ENCODE peak calls at places on chromosomes 4 and X, in ten cellular contexts. One of them, this sample, is unnamed.

GRCh38 chr4:173436866-173437265 is 38.0 kb upstream of the SCRG1 start:
- DNase-seq in glutamatergic neuron: no peak
- DNase-seq in GM10248: no peak
- DNase-seq in cardiac fibroblast: no peak
- DNase-seq in astrocyte of the spinal cord: peak
- DNase-seq in neural progenitor cell: no peak
- DNase-seq in astrocyte: peak
- DNase-seq in endodermal cell: no peak
- DNase-seq in A549: no peak
- DNase-seq in fibroblast of pulmonary artery: no peak
- DNase-seq in this sample: no peak

GRCh38 chr4:138724530-138724929 is 291.1 kb upstream of the NOCT start:
- DNase-seq in neural progenitor cell: peak
- DNase-seq in glutamatergic neuron: no peak
- DNase-seq in astrocyte of the spinal cord: no peak
- DNase-seq in fibroblast of pulmonary artery: no peak
- DNase-seq in astrocyte: no peak
- DNase-seq in GM10248: no peak
- DNase-seq in endodermal cell: peak
- DNase-seq in cardiac fibroblast: no peak
- DNase-seq in A549: no peak
- DNase-seq in this sample: no peak

GRCh38 chr4:138919094-138919936 is 96.3 kb upstream of the NOCT start:
- DNase-seq in endodermal cell: peak
- DNase-seq in glutamatergic neuron: peak
- DNase-seq in neural progenitor cell: peak
- DNase-seq in cardiac fibroblast: peak
- DNase-seq in fibroblast of pulmonary artery: peak
- DNase-seq in A549: peak
- DNase-seq in GM10248: peak
- DNase-seq in astrocyte: peak
- DNase-seq in astrocyte of the spinal cord: peak
- DNase-seq in this sample: peak

GRCh38 chrX:150313514-150313913 is 49.6 kb upstream of the MAMLD1 start:
- DNase-seq in astrocyte: no peak
- DNase-seq in cardiac fibroblast: no peak
- DNase-seq in neural progenitor cell: no peak
- DNase-seq in glutamatergic neuron: no peak
- DNase-seq in astrocyte of the spinal cord: no peak
- DNase-seq in GM10248: no peak
- DNase-seq in A549: no peak
- DNase-seq in fibroblast of pulmonary artery: no peak
- DNase-seq in endodermal cell: no peak
- DNase-seq in this sample: no peak

GRCh38 chrX:70044541-70045245 is 5.0 kb downstream of the AWAT2 start:
- DNase-seq in astrocyte: no peak
- DNase-seq in fibroblast of pulmonary artery: peak
- DNase-seq in endodermal cell: no peak
- DNase-seq in neural progenitor cell: no peak
- DNase-seq in glutamatergic neuron: no peak
- DNase-seq in A549: no peak
- DNase-seq in cardiac fibroblast: peak
- DNase-seq in GM10248: no peak
- DNase-seq in astrocyte of the spinal cord: no peak
- DNase-seq in this sample: no peak

GRCh38 chrX:52933976-52934703 is 24.2 kb downstream of the FAM156A start:
- DNase-seq in cardiac fibroblast: no peak
- DNase-seq in astrocyte of the spinal cord: no peak
- DNase-seq in fibroblast of pulmonary artery: no peak
- DNase-seq in endodermal cell: no peak
- DNase-seq in A549: no peak
- DNase-seq in GM10248: no peak
- DNase-seq in glutamatergic neuron: no peak
- DNase-seq in astrocyte: peak
- DNase-seq in neural progenitor cell: peak
- DNase-seq in this sample: no peak

GRCh38 chr4:121140712-121141111 is 23.4 kb downstream of the TNIP3 start:
- DNase-seq in astrocyte of the spinal cord: peak
- DNase-seq in neural progenitor cell: no peak
- DNase-seq in glutamatergic neuron: no peak
- DNase-seq in astrocyte: peak
- DNase-seq in fibroblast of pulmonary artery: peak
- DNase-seq in cardiac fibroblast: peak
- DNase-seq in A549: no peak
- DNase-seq in endodermal cell: no peak
- DNase-seq in GM10248: no peak
- DNase-seq in this sample: no peak

GRCh38 chr4:112523764-112524505 is 8.0 kb upstream of the NEUROG2 start:
- DNase-seq in astrocyte: no peak
- DNase-seq in endodermal cell: peak
- DNase-seq in neural progenitor cell: peak
- DNase-seq in A549: peak
- DNase-seq in astrocyte of the spinal cord: no peak
- DNase-seq in fibroblast of pulmonary artery: peak
- DNase-seq in cardiac fibroblast: peak
- DNase-seq in GM10248: peak
- DNase-seq in glutamatergic neuron: peak
- DNase-seq in this sample: peak

GRCh38 chr4:111632752-111633151 is 512.5 kb upstream of the FAM241A start:
- DNase-seq in fibroblast of pulmonary artery: peak
- DNase-seq in cardiac fibroblast: peak
- DNase-seq in astrocyte: peak
- DNase-seq in glutamatergic neuron: no peak
- DNase-seq in neural progenitor cell: no peak
- DNase-seq in GM10248: no peak
- DNase-seq in astrocyte of the spinal cord: no peak
- DNase-seq in A549: no peak
- DNase-seq in endodermal cell: no peak
- DNase-seq in this sample: peak

GRCh38 chr4:174154455-174154854 is 129.0 kb downstream of the FBXO8 start:
- DNase-seq in GM10248: no peak
- DNase-seq in glutamatergic neuron: no peak
- DNase-seq in endodermal cell: no peak
- DNase-seq in A549: peak
- DNase-seq in cardiac fibroblast: peak
- DNase-seq in neural progenitor cell: no peak
- DNase-seq in astrocyte of the spinal cord: peak
- DNase-seq in fibroblast of pulmonary artery: peak
- DNase-seq in astrocyte: peak
- DNase-seq in this sample: peak

GRCh38 chr4:72208421-72209075 is 176.7 kb downstream of the NPFFR2 start:
- DNase-seq in fibroblast of pulmonary artery: peak
- DNase-seq in endodermal cell: no peak
- DNase-seq in glutamatergic neuron: no peak
- DNase-seq in A549: no peak
- DNase-seq in neural progenitor cell: no peak
- DNase-seq in astrocyte: no peak
- DNase-seq in astrocyte of the spinal cord: no peak
- DNase-seq in GM10248: no peak
- DNase-seq in cardiac fibroblast: peak
- DNase-seq in this sample: peak

GRCh38 chrX:40521868-40522450 is 58.8 kb upstream of the ATP6AP2 start:
- DNase-seq in endodermal cell: no peak
- DNase-seq in fibroblast of pulmonary artery: no peak
- DNase-seq in neural progenitor cell: no peak
- DNase-seq in A549: no peak
- DNase-seq in astrocyte: no peak
- DNase-seq in glutamatergic neuron: no peak
- DNase-seq in cardiac fibroblast: no peak
- DNase-seq in GM10248: no peak
- DNase-seq in astrocyte of the spinal cord: no peak
- DNase-seq in this sample: no peak

GRCh38 chrX:149720021-149720689 is 8.3 kb downstream of the MAGEA11 start:
- DNase-seq in astrocyte of the spinal cord: no peak
- DNase-seq in endodermal cell: peak
- DNase-seq in cardiac fibroblast: no peak
- DNase-seq in astrocyte: peak
- DNase-seq in neural progenitor cell: peak
- DNase-seq in A549: no peak
- DNase-seq in glutamatergic neuron: no peak
- DNase-seq in GM10248: no peak
- DNase-seq in fibroblast of pulmonary artery: no peak
- DNase-seq in this sample: no peak

GRCh38 chr4:188254211-188254610 is 115.0 kb downstream of the TRIML1 start:
- DNase-seq in endodermal cell: no peak
- DNase-seq in astrocyte of the spinal cord: no peak
- DNase-seq in neural progenitor cell: no peak
- DNase-seq in glutamatergic neuron: no peak
- DNase-seq in A549: no peak
- DNase-seq in GM10248: no peak
- DNase-seq in cardiac fibroblast: peak
- DNase-seq in astrocyte: no peak
- DNase-seq in fibroblast of pulmonary artery: no peak
- DNase-seq in this sample: peak

GRCh38 chr4:168765726-168766125 is 244.3 kb downstream of the CBR4 start:
- DNase-seq in endodermal cell: no peak
- DNase-seq in cardiac fibroblast: peak
- DNase-seq in fibroblast of pulmonary artery: peak
- DNase-seq in glutamatergic neuron: no peak
- DNase-seq in astrocyte of the spinal cord: peak
- DNase-seq in neural progenitor cell: no peak
- DNase-seq in A549: no peak
- DNase-seq in astrocyte: peak
- DNase-seq in GM10248: no peak
- DNase-seq in this sample: peak

GRCh38 chr4:2341261-2341841 is 77.1 kb downstream of the ZFYVE28 start:
- DNase-seq in neural progenitor cell: no peak
- DNase-seq in GM10248: no peak
- DNase-seq in fibroblast of pulmonary artery: no peak
- DNase-seq in glutamatergic neuron: no peak
- DNase-seq in endodermal cell: no peak
- DNase-seq in astrocyte of the spinal cord: no peak
- DNase-seq in astrocyte: no peak
- DNase-seq in cardiac fibroblast: no peak
- DNase-seq in A549: no peak
- DNase-seq in this sample: no peak

DNA sequence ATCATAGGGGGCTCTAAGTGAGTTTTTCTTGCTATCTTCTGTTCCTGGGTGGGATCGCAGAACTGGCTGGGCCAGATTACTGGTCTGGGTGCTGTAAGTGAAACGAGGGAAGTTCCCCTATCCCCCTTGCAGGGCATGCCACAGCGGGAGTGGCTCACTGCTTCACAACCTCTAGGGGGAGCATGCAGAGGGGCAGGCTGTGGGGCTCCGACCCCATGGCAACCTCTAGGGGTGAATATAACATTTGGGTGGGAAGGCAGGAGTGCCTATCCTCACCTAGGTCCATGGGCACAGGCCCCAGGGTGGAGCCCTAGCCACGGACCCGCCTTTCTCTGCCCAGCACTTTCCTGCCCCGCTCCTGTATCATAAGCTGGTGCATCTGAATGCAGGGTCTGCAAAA is 1.7 kb upstream of the RRAGB start:
- DNase-seq in GM10248: no peak
- DNase-seq in endodermal cell: peak
- DNase-seq in cardiac fibroblast: no peak
- DNase-seq in glutamatergic neuron: no peak
- DNase-seq in astrocyte: no peak
- DNase-seq in astrocyte of the spinal cord: no peak
- DNase-seq in A549: no peak
- DNase-seq in fibroblast of pulmonary artery: no peak
- DNase-seq in neural progenitor cell: no peak
- DNase-seq in this sample: no peak
- TF ChIP-seq CTCF in GM10248: no peak
- TF ChIP-seq CTCF in endodermal cell: peak
- TF ChIP-seq CTCF in cardiac fibroblast: no peak
- TF ChIP-seq CTCF in glutamatergic neuron: no peak
- TF ChIP-seq CTCF in astrocyte: no peak
- TF ChIP-seq CTCF in astrocyte of the spinal cord: peak
- TF ChIP-seq CTCF in A549: no peak
- TF ChIP-seq CTCF in fibroblast of pulmonary artery: no peak
- TF ChIP-seq CTCF in neural progenitor cell: no peak
- TF ChIP-seq CTCF in this sample: no peak

GRCh38 chr4:182265881-182266280 is 22.7 kb downstream of the TENM3 start:
- DNase-seq in fibroblast of pulmonary artery: no peak
- DNase-seq in A549: no peak
- DNase-seq in cardiac fibroblast: no peak
- DNase-seq in GM10248: no peak
- DNase-seq in glutamatergic neuron: no peak
- DNase-seq in astrocyte: no peak
- DNase-seq in endodermal cell: no peak
- DNase-seq in neural progenitor cell: no peak
- DNase-seq in astrocyte of the spinal cord: no peak
- DNase-seq in this sample: peak
- TF ChIP-seq CTCF in fibroblast of pulmonary artery: no peak
- TF ChIP-seq CTCF in A549: no peak
- TF ChIP-seq CTCF in cardiac fibroblast: no peak
- TF ChIP-seq CTCF in GM10248: no peak
- TF ChIP-seq CTCF in glutamatergic neuron: no peak
- TF ChIP-seq CTCF in astrocyte: no peak
- TF ChIP-seq CTCF in endodermal cell: peak
- TF ChIP-seq CTCF in neural progenitor cell: no peak
- TF ChIP-seq CTCF in astrocyte of the spinal cord: no peak
- TF ChIP-seq CTCF in this sample: peak

DNA sequence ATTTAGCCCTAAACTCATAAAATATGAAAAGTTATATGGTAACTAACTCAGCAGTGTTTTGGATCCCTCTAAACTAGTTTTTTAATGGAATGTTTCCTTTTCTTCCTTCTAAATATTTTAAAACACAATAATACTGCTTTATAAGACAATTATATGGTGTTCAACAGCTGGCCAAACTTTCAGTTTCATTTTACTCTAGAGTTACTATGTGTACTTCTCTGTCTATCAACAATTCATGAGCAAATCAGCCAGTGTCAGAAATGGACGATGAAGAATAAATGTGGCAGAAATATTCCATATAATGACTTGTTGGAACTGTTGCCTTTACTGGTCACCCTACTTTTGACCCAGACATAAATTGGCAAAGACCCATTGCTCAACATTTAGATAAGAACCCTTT is 64.8 kb upstream of the CXXC4 start:
- DNase-seq in neural progenitor cell: no peak
- DNase-seq in GM10248: no peak
- DNase-seq in A549: no peak
- DNase-seq in astrocyte of the spinal cord: no peak
- DNase-seq in cardiac fibroblast: no peak
- DNase-seq in glutamatergic neuron: no peak
- DNase-seq in endodermal cell: no peak
- DNase-seq in fibroblast of pulmonary artery: no peak
- DNase-seq in astrocyte: no peak
- DNase-seq in this sample: no peak
- TF ChIP-seq CTCF in neural progenitor cell: no peak
- TF ChIP-seq CTCF in GM10248: no peak
- TF ChIP-seq CTCF in A549: no peak
- TF ChIP-seq CTCF in astrocyte of the spinal cord: no peak
- TF ChIP-seq CTCF in cardiac fibroblast: no peak
- TF ChIP-seq CTCF in glutamatergic neuron: no peak
- TF ChIP-seq CTCF in endodermal cell: no peak
- TF ChIP-seq CTCF in fibroblast of pulmonary artery: no peak
- TF ChIP-seq CTCF in astrocyte: no peak
- TF ChIP-seq CTCF in this sample: no peak

DNA sequence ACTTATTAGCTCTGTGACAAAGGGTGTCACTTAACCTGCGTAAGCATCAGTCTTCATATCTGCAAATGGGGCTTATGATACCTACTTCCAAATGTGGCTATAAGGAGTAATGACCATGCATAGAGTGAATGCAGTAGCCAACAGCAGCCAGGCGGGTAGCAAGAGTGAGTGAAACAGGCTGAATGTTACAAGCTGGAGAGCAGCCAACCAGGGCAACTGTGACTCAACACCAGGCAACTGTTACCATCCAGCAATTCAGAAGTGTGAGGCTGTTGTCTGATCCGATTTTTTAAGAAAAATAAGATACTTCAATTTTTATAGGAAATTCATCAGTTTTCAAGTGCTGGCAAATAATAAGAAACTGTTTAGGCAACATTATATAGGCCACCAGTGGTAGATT is 270.2 kb upstream of the TAPT1 start:
- DNase-seq in glutamatergic neuron: no peak
- DNase-seq in astrocyte of the spinal cord: peak
- DNase-seq in neural progenitor cell: no peak
- DNase-seq in astrocyte: peak
- DNase-seq in fibroblast of pulmonary artery: peak
- DNase-seq in GM10248: no peak
- DNase-seq in cardiac fibroblast: peak
- DNase-seq in A549: no peak
- DNase-seq in endodermal cell: no peak
- DNase-seq in this sample: peak
- TF ChIP-seq CTCF in glutamatergic neuron: no peak
- TF ChIP-seq CTCF in astrocyte of the spinal cord: no peak
- TF ChIP-seq CTCF in neural progenitor cell: no peak
- TF ChIP-seq CTCF in astrocyte: no peak
- TF ChIP-seq CTCF in fibroblast of pulmonary artery: peak
- TF ChIP-seq CTCF in GM10248: no peak
- TF ChIP-seq CTCF in cardiac fibroblast: no peak
- TF ChIP-seq CTCF in A549: no peak
- TF ChIP-seq CTCF in endodermal cell: no peak
- TF ChIP-seq CTCF in this sample: no peak

This sample was measured in MCF 10A.